ENCODE peak calls at places on chromosomes 1 and 21, in five cellular contexts. J is activated CD4-positive, alpha-beta T cell treated with anti-CD3 and anti-CD28 coated beads for 1 hour; C is hippocampal formation; P is HL-60; E is RWPE1. F is an unnamed sample.

GRCh38 chr1:72119491-72119890 is 162.8 kb downstream of the NEGR1 start:
- DNase-seq in J (no peak), C (no peak), P (no peak), E (no peak), F (no peak)

GRCh38 chr1:46171872-46172271 is 3.0 kb upstream of the TSPAN1 start:
- DNase-seq in J (no peak), C (no peak), P (no peak), E (peak; percentile 62), F (no peak)

GRCh38 chr1:214135886-214136285 is 145.1 kb upstream of the SMYD2 start:
- DNase-seq in J (no peak), C (no peak), P (no peak), E (no peak), F (no peak)

GRCh38 chr1:146034976-146035469 is 13.5 kb upstream of the HJV start:
- DNase-seq in J (no peak), C (no peak), P (no peak), E (no peak), F (no peak)

GRCh38 chr1:185568155-185569123 is 165.8 kb upstream of the HMCN1 start:
- DNase-seq in J (no peak), C (no peak), P (no peak), E (no peak), F (no peak)

GRCh38 chr1:183632964-183633363 is 2.6 kb downstream of the ARPC5 start:
- DNase-seq in J (no peak), C (no peak), P (no peak), E (no peak), F (no peak)

GRCh38 chr1:245283001-245283400 is 128.2 kb downstream of the KIF26B start:
- DNase-seq in J (no peak), C (no peak), P (no peak), E (no peak), F (no peak)

GRCh38 chr1:197200468-197200899 is 54.0 kb upstream of the ASPM start:
- DNase-seq in J (no peak), C (no peak), P (no peak), E (no peak), F (no peak)

GRCh38 chr1:9615316-9616063 is 26.8 kb downstream of the TMEM201 start:
- DNase-seq in J (peak; percentile 30), C (peak; percentile 31), P (no peak), E (peak; percentile 53), F (no peak)

GRCh38 chr21:26127918-26128317 is 42.7 kb downstream of the APP start:
- DNase-seq in J (no peak), C (no peak), P (no peak), E (no peak), F (no peak)

GRCh38 chr1:5927506-5928370 is 64.5 kb downstream of the NPHP4 start:
- DNase-seq in J (no peak), C (no peak), P (no peak), E (peak; percentile 20), F (no peak)

GRCh38 chr1:205344010-205344808 is 12.5 kb downstream of the KLHDC8A start:
- DNase-seq in J (peak; percentile 27), C (no peak), P (no peak), E (no peak), F (no peak)

GRCh38 chr21:29499734-29500343 is 201.1 kb downstream of the BACH1 start:
- DNase-seq in J (no peak), C (peak; percentile 7), P (no peak), E (peak; percentile 46), F (no peak)

GRCh38 chr1:172530000-172530399 is 3.0 kb upstream of the SUCO start:
- DNase-seq in J (no peak), C (no peak), P (peak; percentile 42), E (no peak), F (no peak)

GRCh38 chr1:8189931-8190483 is 127.9 kb upstream of the SLC45A1 start:
- DNase-seq in J (no peak), C (no peak), P (no peak), E (no peak), F (no peak)

GRCh38 chr1:33768821-33769220 is 95.1 kb upstream of the HMGB4 start:
- DNase-seq in J (no peak), C (no peak), P (no peak), E (no peak), F (no peak)

GRCh38 chr1:22371408-22371807 is 80.2 kb upstream of the ZBTB40 start:
- DNase-seq in J (no peak), C (no peak), P (no peak), E (no peak), F (no peak)

GRCh38 chr1:5993553-5994510 is 1.6 kb upstream of the NPHP4 start:
- DNase-seq in J (no peak), C (no peak), P (peak; percentile 62), E (peak; percentile 26), F (no peak)